ENCODE peak calls at places on chromosomes 11 and 22, in ten cellular contexts. One of them, this sample, is unnamed.

GRCh38 chr11:34348919-34349318 is 8.9 kb downstream of the ABTB2 start:
- DNase-seq in fibroblast of lung: peak; percentile 47
- DNase-seq in activated CD4-positive, alpha-beta T cell treated with anti-CD3 and anti-CD28 coated beads for 48 hours: no peak
- DNase-seq in G401: no peak
- DNase-seq in EL: no peak
- DNase-seq in iris pigment epithelial cell: no peak
- DNase-seq in C1 segment of cervical spinal cord: no peak
- DNase-seq in AG10803: peak; percentile 51
- DNase-seq in anterior cingulate cortex: no peak
- DNase-seq in GOT3: no peak
- DNase-seq in this sample: no peak

GRCh38 chr22:27247691-27248434 is 553.7 kb downstream of the MN1 start:
- DNase-seq in fibroblast of lung: peak; percentile 19
- DNase-seq in activated CD4-positive, alpha-beta T cell treated with anti-CD3 and anti-CD28 coated beads for 48 hours: no peak
- DNase-seq in G401: no peak
- DNase-seq in EL: no peak
- DNase-seq in iris pigment epithelial cell: peak; percentile 57
- DNase-seq in C1 segment of cervical spinal cord: no peak
- DNase-seq in AG10803: peak; percentile 54
- DNase-seq in anterior cingulate cortex: no peak
- DNase-seq in GOT3: no peak
- DNase-seq in this sample: no peak

GRCh38 chr11:9206496-9206895 is 58.7 kb downstream of the DENND5A start:
- DNase-seq in fibroblast of lung: peak; percentile 28
- DNase-seq in activated CD4-positive, alpha-beta T cell treated with anti-CD3 and anti-CD28 coated beads for 48 hours: no peak
- DNase-seq in G401: no peak
- DNase-seq in EL: peak; percentile 79
- DNase-seq in iris pigment epithelial cell: peak; percentile 87
- DNase-seq in C1 segment of cervical spinal cord: no peak
- DNase-seq in AG10803: peak; percentile 88
- DNase-seq in anterior cingulate cortex: no peak
- DNase-seq in GOT3: no peak
- DNase-seq in this sample: no peak

GRCh38 chr11:3356858-3357257 is 22.1 kb downstream of the ZNF195 start:
- DNase-seq in fibroblast of lung: no peak
- DNase-seq in activated CD4-positive, alpha-beta T cell treated with anti-CD3 and anti-CD28 coated beads for 48 hours: no peak
- DNase-seq in G401: no peak
- DNase-seq in EL: no peak
- DNase-seq in iris pigment epithelial cell: no peak
- DNase-seq in C1 segment of cervical spinal cord: no peak
- DNase-seq in AG10803: no peak
- DNase-seq in anterior cingulate cortex: no peak
- DNase-seq in GOT3: no peak
- DNase-seq in this sample: no peak

GRCh38 chr11:71281901-71282300 is 29.5 kb upstream of the SHANK2 start:
- DNase-seq in fibroblast of lung: no peak
- DNase-seq in activated CD4-positive, alpha-beta T cell treated with anti-CD3 and anti-CD28 coated beads for 48 hours: no peak
- DNase-seq in G401: no peak
- DNase-seq in EL: no peak
- DNase-seq in iris pigment epithelial cell: no peak
- DNase-seq in C1 segment of cervical spinal cord: no peak
- DNase-seq in AG10803: no peak
- DNase-seq in anterior cingulate cortex: no peak
- DNase-seq in GOT3: no peak
- DNase-seq in this sample: no peak

GRCh38 chr11:70467196-70468085 is 69.1 kb downstream of the CTTN start:
- DNase-seq in fibroblast of lung: peak; percentile 58
- DNase-seq in activated CD4-positive, alpha-beta T cell treated with anti-CD3 and anti-CD28 coated beads for 48 hours: peak; percentile 76
- DNase-seq in G401: peak; percentile 81
- DNase-seq in EL: peak; percentile 45
- DNase-seq in iris pigment epithelial cell: peak; percentile 43
- DNase-seq in C1 segment of cervical spinal cord: peak; percentile 35
- DNase-seq in AG10803: peak; percentile 33
- DNase-seq in anterior cingulate cortex: peak; percentile 55
- DNase-seq in GOT3: no peak
- DNase-seq in this sample: peak; percentile 56

GRCh38 chr11:43581370-43582023 is 99.0 kb upstream of the HSD17B12 start:
- DNase-seq in fibroblast of lung: no peak
- DNase-seq in activated CD4-positive, alpha-beta T cell treated with anti-CD3 and anti-CD28 coated beads for 48 hours: no peak
- DNase-seq in G401: peak; percentile 44
- DNase-seq in EL: no peak
- DNase-seq in iris pigment epithelial cell: no peak
- DNase-seq in C1 segment of cervical spinal cord: no peak
- DNase-seq in AG10803: no peak
- DNase-seq in anterior cingulate cortex: no peak
- DNase-seq in GOT3: no peak
- DNase-seq in this sample: no peak

GRCh38 chr11:72445423-72445822 is 11.1 kb upstream of the CLPB start:
- DNase-seq in fibroblast of lung: no peak
- DNase-seq in activated CD4-positive, alpha-beta T cell treated with anti-CD3 and anti-CD28 coated beads for 48 hours: no peak
- DNase-seq in G401: no peak
- DNase-seq in EL: no peak
- DNase-seq in iris pigment epithelial cell: no peak
- DNase-seq in C1 segment of cervical spinal cord: no peak
- DNase-seq in AG10803: no peak
- DNase-seq in anterior cingulate cortex: no peak
- DNase-seq in GOT3: no peak
- DNase-seq in this sample: no peak

GRCh38 chr22:33126881-33127280 is 68.7 kb upstream of the SYN3 start:
- DNase-seq in fibroblast of lung: no peak
- DNase-seq in activated CD4-positive, alpha-beta T cell treated with anti-CD3 and anti-CD28 coated beads for 48 hours: no peak
- DNase-seq in G401: peak; percentile 73
- DNase-seq in EL: no peak
- DNase-seq in iris pigment epithelial cell: no peak
- DNase-seq in C1 segment of cervical spinal cord: no peak
- DNase-seq in AG10803: peak; percentile 8
- DNase-seq in anterior cingulate cortex: no peak
- DNase-seq in GOT3: no peak
- DNase-seq in this sample: peak; percentile 55

GRCh38 chr22:31857247-31857646 is 87.1 kb upstream of the YWHAH start:
- DNase-seq in fibroblast of lung: no peak
- DNase-seq in activated CD4-positive, alpha-beta T cell treated with anti-CD3 and anti-CD28 coated beads for 48 hours: no peak
- DNase-seq in G401: peak; percentile 21
- DNase-seq in EL: no peak
- DNase-seq in iris pigment epithelial cell: no peak
- DNase-seq in C1 segment of cervical spinal cord: no peak
- DNase-seq in AG10803: no peak
- DNase-seq in anterior cingulate cortex: peak; percentile 8
- DNase-seq in GOT3: no peak
- DNase-seq in this sample: peak; percentile 73

GRCh38 chr11:75468534-75469340 is 35.7 kb upstream of the KLHL35 start:
- DNase-seq in fibroblast of lung: peak; percentile 92
- DNase-seq in activated CD4-positive, alpha-beta T cell treated with anti-CD3 and anti-CD28 coated beads for 48 hours: no peak
- DNase-seq in G401: no peak
- DNase-seq in EL: peak; percentile 75
- DNase-seq in iris pigment epithelial cell: peak; percentile 87
- DNase-seq in C1 segment of cervical spinal cord: no peak
- DNase-seq in AG10803: peak; percentile 38
- DNase-seq in anterior cingulate cortex: no peak
- DNase-seq in GOT3: no peak
- DNase-seq in this sample: no peak

GRCh38 chr11:19392321-19392720 is 151.6 kb upstream of the E2F8 start:
- DNase-seq in fibroblast of lung: no peak
- DNase-seq in activated CD4-positive, alpha-beta T cell treated with anti-CD3 and anti-CD28 coated beads for 48 hours: no peak
- DNase-seq in G401: no peak
- DNase-seq in EL: no peak
- DNase-seq in iris pigment epithelial cell: no peak
- DNase-seq in C1 segment of cervical spinal cord: no peak
- DNase-seq in AG10803: peak; percentile 82
- DNase-seq in anterior cingulate cortex: no peak
- DNase-seq in GOT3: no peak
- DNase-seq in this sample: no peak

GRCh38 chr22:31199187-31199586 is 12.9 kb upstream of the LIMK2 start:
- DNase-seq in fibroblast of lung: no peak
- DNase-seq in activated CD4-positive, alpha-beta T cell treated with anti-CD3 and anti-CD28 coated beads for 48 hours: no peak
- DNase-seq in G401: peak; percentile 12
- DNase-seq in EL: no peak
- DNase-seq in iris pigment epithelial cell: no peak
- DNase-seq in C1 segment of cervical spinal cord: no peak
- DNase-seq in AG10803: no peak
- DNase-seq in anterior cingulate cortex: no peak
- DNase-seq in GOT3: no peak
- DNase-seq in this sample: no peak

GRCh38 chr22:25159028-25159427 is 40.6 kb upstream of the CRYBB3 start:
- DNase-seq in fibroblast of lung: no peak
- DNase-seq in activated CD4-positive, alpha-beta T cell treated with anti-CD3 and anti-CD28 coated beads for 48 hours: no peak
- DNase-seq in G401: no peak
- DNase-seq in EL: peak; percentile 10
- DNase-seq in iris pigment epithelial cell: no peak
- DNase-seq in C1 segment of cervical spinal cord: no peak
- DNase-seq in AG10803: no peak
- DNase-seq in anterior cingulate cortex: no peak
- DNase-seq in GOT3: no peak
- DNase-seq in this sample: no peak

GRCh38 chr11:133272386-133272785 is 259.9 kb downstream of the OPCML start:
- DNase-seq in fibroblast of lung: no peak
- DNase-seq in activated CD4-positive, alpha-beta T cell treated with anti-CD3 and anti-CD28 coated beads for 48 hours: no peak
- DNase-seq in G401: no peak
- DNase-seq in EL: no peak
- DNase-seq in iris pigment epithelial cell: no peak
- DNase-seq in C1 segment of cervical spinal cord: no peak
- DNase-seq in AG10803: no peak
- DNase-seq in anterior cingulate cortex: no peak
- DNase-seq in GOT3: no peak
- DNase-seq in this sample: no peak

GRCh38 chr11:69293819-69294505 is at the start of gene MYEOV:
- DNase-seq in fibroblast of lung: peak; percentile 21
- DNase-seq in activated CD4-positive, alpha-beta T cell treated with anti-CD3 and anti-CD28 coated beads for 48 hours: peak; percentile 74
- DNase-seq in G401: peak; percentile 22
- DNase-seq in EL: peak; percentile 38
- DNase-seq in iris pigment epithelial cell: peak; percentile 71
- DNase-seq in C1 segment of cervical spinal cord: no peak
- DNase-seq in AG10803: peak; percentile 31
- DNase-seq in anterior cingulate cortex: no peak
- DNase-seq in GOT3: no peak
- DNase-seq in this sample: peak; percentile 92

GRCh38 chr11:1228921-1229451 is 6.1 kb downstream of the MUC5B start:
- DNase-seq in fibroblast of lung: no peak
- DNase-seq in activated CD4-positive, alpha-beta T cell treated with anti-CD3 and anti-CD28 coated beads for 48 hours: no peak
- DNase-seq in G401: no peak
- DNase-seq in EL: no peak
- DNase-seq in iris pigment epithelial cell: no peak
- DNase-seq in C1 segment of cervical spinal cord: no peak
- DNase-seq in AG10803: no peak
- DNase-seq in anterior cingulate cortex: no peak
- DNase-seq in GOT3: no peak
- DNase-seq in this sample: no peak

GRCh38 chr11:130448416-130449068 is at the start of gene ADAMTS15:
- DNase-seq in fibroblast of lung: peak; percentile 92
- DNase-seq in activated CD4-positive, alpha-beta T cell treated with anti-CD3 and anti-CD28 coated beads for 48 hours: peak; percentile 62
- DNase-seq in G401: no peak
- DNase-seq in EL: peak; percentile 87
- DNase-seq in iris pigment epithelial cell: peak; percentile 72
- DNase-seq in C1 segment of cervical spinal cord: peak; percentile 33
- DNase-seq in AG10803: peak; percentile 60
- DNase-seq in anterior cingulate cortex: no peak
- DNase-seq in GOT3: peak; percentile 14
- DNase-seq in this sample: peak; percentile 85